ENCODE peak calls at places on chromosomes 2 and 18, in six cellular contexts. J is AG10803, W is mucosa of descending colon, R is tibial artery, T is hepatocyte, N is right lobe of liver. Y is an unnamed sample.

GRCh38 chr18:54119524-54120019 is 104.9 kb downstream of the MBD2 start:
- DNase-seq in J (peak), W (no peak), R (no peak), T (peak), N (no peak), Y (no peak)

GRCh38 chr2:72925328-72925943 is 8.1 kb downstream of the EMX1 start:
- DNase-seq in J (no peak), W (no peak), R (no peak), T (no peak), N (no peak), Y (no peak)

GRCh38 chr18:839224-840079 is 27.4 kb upstream of the YES1 start:
- DNase-seq in J (peak), W (peak), R (peak), T (peak), N (peak), Y (no peak)

GRCh38 chr18:38174173-38174572 is 608.6 kb upstream of the CELF4 start:
- DNase-seq in J (no peak), W (no peak), R (no peak), T (no peak), N (no peak), Y (no peak)

GRCh38 chr2:26412091-26412673 is 10.5 kb downstream of the DRC1 start:
- DNase-seq in J (no peak), W (no peak), R (no peak), T (no peak), N (no peak), Y (no peak)

GRCh38 chr2:152409691-152410597 is 75.0 kb downstream of the FMNL2 start:
- DNase-seq in J (peak), W (no peak), R (no peak), T (no peak), N (no peak), Y (no peak)

GRCh38 chr2:54556659-54557121 is 100.6 kb downstream of the SPTBN1 start:
- DNase-seq in J (peak), W (no peak), R (no peak), T (no peak), N (no peak), Y (no peak)

GRCh38 chr2:101787097-101787496 is 89.6 kb downstream of the MAP4K4 start:
- DNase-seq in J (no peak), W (no peak), R (no peak), T (no peak), N (no peak), Y (no peak)

GRCh38 chr2:158845869-158846268 is 50.8 kb downstream of the DAPL1 start:
- DNase-seq in J (peak), W (no peak), R (no peak), T (no peak), N (no peak), Y (no peak)

GRCh38 chr2:241812730-241813079 is 3.7 kb downstream of the NEU4 start:
- DNase-seq in J (no peak), W (no peak), R (no peak), T (no peak), N (no peak), Y (peak)

GRCh38 chr18:11251891-11252270 is 102.5 kb upstream of the PIEZO2 start:
- DNase-seq in J (peak), W (no peak), R (no peak), T (no peak), N (no peak), Y (no peak)

GRCh38 chr2:152585830-152586484 is 131.3 kb downstream of the PRPF40A start:
- DNase-seq in J (peak), W (no peak), R (peak), T (peak), N (no peak), Y (no peak)

GRCh38 chr2:165015052-165015642 is 59.8 kb upstream of the SLC38A11 start:
- DNase-seq in J (peak), W (peak), R (peak), T (peak), N (peak), Y (no peak)

GRCh38 chr2:128305555-128306080 is 13.1 kb downstream of the HS6ST1 start:
- DNase-seq in J (peak), W (peak), R (no peak), T (no peak), N (no peak), Y (peak)

GRCh38 chr18:78586596-78586995 is 393.0 kb upstream of the SALL3 start:
- DNase-seq in J (no peak), W (no peak), R (no peak), T (no peak), N (no peak), Y (no peak)

GRCh38 chr2:75047189-75047812 is 88.9 kb downstream of the POLE4 start:
- DNase-seq in J (peak), W (no peak), R (no peak), T (no peak), N (no peak), Y (no peak)

GRCh38 chr2:54597153-54597827 is 126.2 kb upstream of the EML6 start:
- DNase-seq in J (no peak), W (peak), R (no peak), T (no peak), N (peak), Y (no peak)

GRCh38 chr2:26597197-26597596 is 44.0 kb downstream of the CIB4 start:
- DNase-seq in J (no peak), W (no peak), R (no peak), T (no peak), N (no peak), Y (no peak)

GRCh38 chr2:19176977-19177376 is 181.4 kb downstream of the OSR1 start:
- DNase-seq in J (peak), W (no peak), R (no peak), T (no peak), N (no peak), Y (no peak)

GRCh38 chr2:223090540-223091235 is 38.7 kb downstream of the KCNE4 start:
- DNase-seq in J (no peak), W (no peak), R (no peak), T (no peak), N (no peak), Y (no peak)

GRCh38 chr2:219228745-219229374 is 576 bp downstream of the ATG9A start:
- DNase-seq in J (no peak), W (no peak), R (no peak), T (no peak), N (peak), Y (no peak)

GRCh38 chr2:179180242-179180641 is 84.4 kb downstream of the SESTD1 start:
- DNase-seq in J (no peak), W (no peak), R (no peak), T (peak), N (no peak), Y (no peak)

GRCh38 chr2:235940330-235940729 is 227.9 kb downstream of the GBX2 start:
- DNase-seq in J (peak), W (peak), R (peak), T (peak), N (no peak), Y (no peak)

GRCh38 chr2:42809876-42810125 is 17.4 kb upstream of the HAAO start:
- DNase-seq in J (peak), W (peak), R (peak), T (peak), N (peak), Y (no peak)

GRCh38 chr2:9467687-9468086 is 6.7 kb upstream of the IAH1 start:
- DNase-seq in J (no peak), W (no peak), R (no peak), T (no peak), N (no peak), Y (no peak)

GRCh38 chr2:58146707-58147106 is 94.4 kb downstream of the FANCL start:
- DNase-seq in J (no peak), W (no peak), R (no peak), T (no peak), N (no peak), Y (no peak)

GRCh38 chr2:10721344-10722251 is at the start of gene ATP6V1C2:
- DNase-seq in J (no peak), W (peak), R (no peak), T (peak), N (peak), Y (no peak)

GRCh38 chr2:15750433-15750814 is 158.8 kb downstream of the DDX1 start:
- DNase-seq in J (no peak), W (no peak), R (no peak), T (no peak), N (no peak), Y (no peak)

GRCh38 chr2:11701206-11701605 is 31.2 kb upstream of the NTSR2 start:
- DNase-seq in J (no peak), W (no peak), R (no peak), T (no peak), N (no peak), Y (no peak)

GRCh38 chr2:29033656-29034055 is 40.7 kb downstream of the PCARE start:
- DNase-seq in J (no peak), W (no peak), R (peak), T (peak), N (no peak), Y (no peak)

GRCh38 chr2:216078776-216079175 is 2.8 kb downstream of the PECR start:
- DNase-seq in J (no peak), W (no peak), R (no peak), T (no peak), N (no peak), Y (no peak)

GRCh38 chr2:75608684-75609333 is 37.8 kb upstream of the MRPL19 start:
- DNase-seq in J (peak), W (peak), R (no peak), T (peak), N (peak), Y (no peak)

GRCh38 chr2:172105715-172106124 is 3.0 kb upstream of the DLX2 start:
- DNase-seq in J (no peak), W (no peak), R (no peak), T (no peak), N (no peak), Y (no peak)

GRCh38 chr2:172108587-172108930 is 5.9 kb upstream of the DLX2 start:
- DNase-seq in J (no peak), W (no peak), R (no peak), T (no peak), N (no peak), Y (no peak)

GRCh38 chr2:172103471-172104292 is 982 bp upstream of the DLX2 start:
- DNase-seq in J (peak), W (peak), R (peak), T (peak), N (peak), Y (no peak)

GRCh38 chr2:172107690-172108586 is 5.2 kb upstream of the DLX2 start:
- DNase-seq in J (no peak), W (no peak), R (no peak), T (no peak), N (no peak), Y (no peak)

GRCh38 chr2:172106128-172106961 is 3.6 kb upstream of the DLX2 start:
- DNase-seq in J (peak), W (peak), R (no peak), T (peak), N (no peak), Y (no peak)
- TF ChIP-seq CTCF in J (peak), W (no peak), R (no peak), T (peak), N (peak), Y (peak)

GRCh38 chr18:36464126-36464651 is 166.7 kb downstream of the FHOD3 start:
- DNase-seq in J (no peak), W (no peak), R (no peak), T (peak), N (no peak), Y (no peak)
- TF ChIP-seq CTCF in J (no peak), W (no peak), R (no peak), T (no peak), N (no peak), Y (no peak)

GRCh38 chr18:6557470-6558245 is 142.9 kb upstream of the L3MBTL4 start:
- DNase-seq in J (peak), W (no peak), R (peak), T (peak), N (no peak), Y (no peak)
- TF ChIP-seq CTCF in J (no peak), W (no peak), R (no peak), T (no peak), N (no peak), Y (no peak)

DNA sequence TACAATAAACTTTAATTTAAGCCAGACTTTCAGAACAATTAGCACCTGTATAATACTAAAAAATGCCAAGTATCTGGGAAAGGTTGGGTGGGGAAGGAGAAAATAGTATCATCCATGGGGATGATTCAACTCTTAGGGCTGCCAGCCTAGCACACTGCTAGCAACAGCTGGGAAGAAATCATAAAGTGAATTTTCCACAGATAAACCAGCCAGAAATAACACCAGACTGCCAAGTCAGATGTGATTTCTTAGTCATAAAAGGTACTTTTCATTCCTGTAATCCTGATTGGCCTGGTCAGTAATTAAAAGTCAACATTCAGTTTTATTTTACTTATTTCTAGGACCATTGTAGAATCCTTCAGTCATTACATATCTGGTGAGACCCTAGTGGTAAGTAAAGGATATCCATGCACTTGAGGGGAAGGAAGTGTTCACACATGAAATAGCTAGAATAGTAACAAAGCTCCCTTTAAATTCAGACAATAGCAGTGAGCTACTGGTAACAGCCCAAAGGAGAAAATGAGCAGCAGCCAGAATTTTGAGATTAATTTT is 59.4 kb downstream of the LIMS1 start:
- DNase-seq in J (peak), W (no peak), R (no peak), T (no peak), N (no peak), Y (no peak)
- TF ChIP-seq CTCF in J (peak), W (no peak), R (no peak), T (no peak), N (no peak), Y (peak)

GRCh38 chr2:50575232-50575631 is 456.7 kb downstream of the NRXN1 start:
- DNase-seq in J (no peak), W (no peak), R (no peak), T (no peak), N (no peak), Y (no peak)

DNA sequence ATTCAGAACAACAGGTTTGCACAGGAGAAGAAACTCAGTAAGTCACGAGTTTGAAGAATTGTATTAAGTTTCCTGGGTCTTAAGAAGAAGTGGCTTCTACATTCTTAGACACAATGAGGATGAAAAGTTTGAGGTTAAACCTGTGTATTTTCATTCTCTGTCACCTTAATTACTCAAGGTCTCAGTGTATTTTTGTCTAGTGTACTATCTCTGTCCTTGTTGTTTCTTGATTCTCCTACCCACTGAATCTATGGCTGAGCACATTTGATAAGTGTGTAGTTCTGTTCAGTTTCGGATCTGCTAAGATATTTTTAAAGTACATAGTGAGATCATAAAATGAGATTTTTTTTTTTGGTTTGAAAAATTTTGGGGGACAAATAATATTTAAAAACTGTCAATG is 460.7 kb downstream of the NRXN1 start:
- DNase-seq in J (no peak), W (no peak), R (no peak), T (no peak), N (no peak), Y (no peak)
- TF ChIP-seq CTCF in J (no peak), W (no peak), R (no peak), T (no peak), N (no peak), Y (no peak)

GRCh38 chr2:85066874-85067351 is 66.3 kb upstream of the TCF7L1 start:
- DNase-seq in J (peak), W (peak), R (peak), T (peak), N (peak), Y (no peak)
- TF ChIP-seq CTCF in J (peak), W (no peak), R (peak), T (peak), N (peak), Y (peak)

DNA sequence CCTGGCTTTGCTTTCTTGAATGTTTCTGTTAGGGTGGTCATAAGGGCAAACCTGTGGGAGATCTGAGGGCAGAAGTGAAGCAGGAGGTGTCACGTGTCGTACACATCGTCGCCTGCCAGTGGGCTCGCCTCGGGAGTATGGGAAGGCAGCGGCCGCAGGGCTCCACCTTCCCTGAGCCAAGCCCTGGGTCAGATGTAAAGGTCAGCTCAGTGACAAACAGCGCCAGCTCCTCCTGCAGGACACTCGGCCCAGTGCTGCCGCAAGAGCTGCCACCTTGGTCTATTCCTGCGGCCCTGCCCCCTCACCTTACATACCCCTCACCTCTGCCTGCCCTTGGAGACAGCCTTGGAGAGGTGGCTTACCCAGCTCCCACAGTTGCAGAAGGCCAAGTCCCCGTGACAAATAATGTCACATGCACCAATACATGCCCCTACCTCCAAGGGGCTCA is 64.2 kb downstream of the PSMG2 start:
- DNase-seq in J (no peak), W (no peak), R (no peak), T (peak), N (no peak), Y (no peak)
- TF ChIP-seq CTCF in J (no peak), W (no peak), R (no peak), T (peak), N (no peak), Y (peak)

GRCh38 chr2:45836316-45836715 is 184.8 kb downstream of the PRKCE start:
- DNase-seq in J (no peak), W (no peak), R (no peak), T (no peak), N (no peak), Y (no peak)
- TF ChIP-seq CTCF in J (no peak), W (no peak), R (no peak), T (no peak), N (no peak), Y (no peak)

GRCh38 chr2:191866675-191867506 is 20.0 kb upstream of the CAVIN2 start:
- DNase-seq in J (peak), W (no peak), R (no peak), T (peak), N (peak), Y (no peak)

GRCh38 chr2:191870744-191871143 is 23.9 kb upstream of the CAVIN2 start:
- DNase-seq in J (no peak), W (no peak), R (no peak), T (no peak), N (no peak), Y (no peak)

GRCh38 chr2:191867507-191867847 is 20.6 kb upstream of the CAVIN2 start:
- DNase-seq in J (no peak), W (no peak), R (no peak), T (no peak), N (no peak), Y (no peak)

GRCh38 chr2:191869781-191870180 is 22.9 kb upstream of the CAVIN2 start:
- DNase-seq in J (no peak), W (no peak), R (no peak), T (no peak), N (no peak), Y (no peak)

GRCh38 chr2:191869178-191869577 is 22.3 kb upstream of the CAVIN2 start:
- DNase-seq in J (no peak), W (peak), R (no peak), T (peak), N (no peak), Y (no peak)
- TF ChIP-seq CTCF in J (peak), W (no peak), R (no peak), T (peak), N (no peak), Y (no peak)